ENCODE peak calls at places on chromosomes 2 and 18, in nine cellular contexts. One of them, this sample, is unnamed.

GRCh38 chr18:22378672-22379282 is 38.9 kb downstream of the CTAGE1 start:
- DNase-seq in T follicular helper cell: no peak
- DNase-seq in PC-3: peak; percentile 67
- DNase-seq in left ventricle myocardium inferior: no peak
- DNase-seq in ELF-1: peak; percentile 14
- DNase-seq in midbrain: no peak
- DNase-seq in dermis microvascular lymphatic vessel endothelial cell: peak; percentile 20
- DNase-seq in cardiac fibroblast: peak; percentile 51
- DNase-seq in activated naive CD4-positive, alpha-beta T cell treated with anti-CD3 and anti-CD28 coated beads for 36 hours: no peak
- DNase-seq in this sample: peak; percentile 41

GRCh38 chr2:10772201-10772867 is 40.3 kb downstream of the PDIA6 start:
- DNase-seq in T follicular helper cell: no peak
- DNase-seq in PC-3: no peak
- DNase-seq in left ventricle myocardium inferior: no peak
- DNase-seq in ELF-1: no peak
- DNase-seq in midbrain: no peak
- DNase-seq in dermis microvascular lymphatic vessel endothelial cell: no peak
- DNase-seq in cardiac fibroblast: no peak
- DNase-seq in activated naive CD4-positive, alpha-beta T cell treated with anti-CD3 and anti-CD28 coated beads for 36 hours: no peak
- DNase-seq in this sample: no peak

GRCh38 chr18:49177812-49178211 is 227.0 kb upstream of the SMAD7 start:
- DNase-seq in T follicular helper cell: no peak
- DNase-seq in PC-3: peak; percentile 48
- DNase-seq in left ventricle myocardium inferior: no peak
- DNase-seq in ELF-1: no peak
- DNase-seq in midbrain: no peak
- DNase-seq in dermis microvascular lymphatic vessel endothelial cell: no peak
- DNase-seq in cardiac fibroblast: peak; percentile 63
- DNase-seq in activated naive CD4-positive, alpha-beta T cell treated with anti-CD3 and anti-CD28 coated beads for 36 hours: no peak
- DNase-seq in this sample: no peak

GRCh38 chr2:32453242-32454062 is 96.6 kb downstream of the BIRC6 start:
- DNase-seq in T follicular helper cell: no peak
- DNase-seq in PC-3: no peak
- DNase-seq in left ventricle myocardium inferior: no peak
- DNase-seq in ELF-1: no peak
- DNase-seq in midbrain: no peak
- DNase-seq in dermis microvascular lymphatic vessel endothelial cell: no peak
- DNase-seq in cardiac fibroblast: no peak
- DNase-seq in activated naive CD4-positive, alpha-beta T cell treated with anti-CD3 and anti-CD28 coated beads for 36 hours: no peak
- DNase-seq in this sample: no peak

GRCh38 chr2:51028829-51029228 is 3.1 kb downstream of the NRXN1 start:
- DNase-seq in T follicular helper cell: no peak
- DNase-seq in PC-3: no peak
- DNase-seq in left ventricle myocardium inferior: no peak
- DNase-seq in ELF-1: no peak
- DNase-seq in midbrain: no peak
- DNase-seq in dermis microvascular lymphatic vessel endothelial cell: no peak
- DNase-seq in cardiac fibroblast: no peak
- DNase-seq in activated naive CD4-positive, alpha-beta T cell treated with anti-CD3 and anti-CD28 coated beads for 36 hours: no peak
- DNase-seq in this sample: no peak

GRCh38 chr2:167069855-167070254 is 181.6 kb downstream of the XIRP2 start:
- DNase-seq in T follicular helper cell: no peak
- DNase-seq in PC-3: no peak
- DNase-seq in left ventricle myocardium inferior: no peak
- DNase-seq in ELF-1: no peak
- DNase-seq in midbrain: no peak
- DNase-seq in dermis microvascular lymphatic vessel endothelial cell: no peak
- DNase-seq in cardiac fibroblast: peak; percentile 36
- DNase-seq in activated naive CD4-positive, alpha-beta T cell treated with anti-CD3 and anti-CD28 coated beads for 36 hours: no peak
- DNase-seq in this sample: no peak

GRCh38 chr2:56448403-56448998 is 264.7 kb downstream of the CCDC85A start:
- DNase-seq in T follicular helper cell: no peak
- DNase-seq in PC-3: peak; percentile 33
- DNase-seq in left ventricle myocardium inferior: no peak
- DNase-seq in ELF-1: no peak
- DNase-seq in midbrain: no peak
- DNase-seq in dermis microvascular lymphatic vessel endothelial cell: no peak
- DNase-seq in cardiac fibroblast: peak; percentile 18
- DNase-seq in activated naive CD4-positive, alpha-beta T cell treated with anti-CD3 and anti-CD28 coated beads for 36 hours: no peak
- DNase-seq in this sample: no peak

GRCh38 chr18:46452820-46453219 is 204.2 kb downstream of the LOXHD1 start:
- DNase-seq in T follicular helper cell: no peak
- DNase-seq in PC-3: peak; percentile 25
- DNase-seq in left ventricle myocardium inferior: no peak
- DNase-seq in ELF-1: no peak
- DNase-seq in midbrain: no peak
- DNase-seq in dermis microvascular lymphatic vessel endothelial cell: no peak
- DNase-seq in cardiac fibroblast: peak; percentile 7
- DNase-seq in activated naive CD4-positive, alpha-beta T cell treated with anti-CD3 and anti-CD28 coated beads for 36 hours: no peak
- DNase-seq in this sample: no peak

GRCh38 chr2:181656450-181657261 is at the start of gene CERKL:
- DNase-seq in T follicular helper cell: no peak
- DNase-seq in PC-3: peak; percentile 76
- DNase-seq in left ventricle myocardium inferior: peak; percentile 27
- DNase-seq in ELF-1: peak; percentile 66
- DNase-seq in midbrain: peak; percentile 11
- DNase-seq in dermis microvascular lymphatic vessel endothelial cell: no peak
- DNase-seq in cardiac fibroblast: peak; percentile 29
- DNase-seq in activated naive CD4-positive, alpha-beta T cell treated with anti-CD3 and anti-CD28 coated beads for 36 hours: peak; percentile 33
- DNase-seq in this sample: peak; percentile 90

GRCh38 chr18:56083889-56084288 is 495.9 kb upstream of the TCF4 start:
- DNase-seq in T follicular helper cell: no peak
- DNase-seq in PC-3: no peak
- DNase-seq in left ventricle myocardium inferior: no peak
- DNase-seq in ELF-1: no peak
- DNase-seq in midbrain: no peak
- DNase-seq in dermis microvascular lymphatic vessel endothelial cell: no peak
- DNase-seq in cardiac fibroblast: peak; percentile 9
- DNase-seq in activated naive CD4-positive, alpha-beta T cell treated with anti-CD3 and anti-CD28 coated beads for 36 hours: no peak
- DNase-seq in this sample: peak; percentile 40

GRCh38 chr2:122029945-122030344 is 274.5 kb downstream of the TSN start:
- DNase-seq in T follicular helper cell: no peak
- DNase-seq in PC-3: no peak
- DNase-seq in left ventricle myocardium inferior: no peak
- DNase-seq in ELF-1: no peak
- DNase-seq in midbrain: no peak
- DNase-seq in dermis microvascular lymphatic vessel endothelial cell: no peak
- DNase-seq in cardiac fibroblast: no peak
- DNase-seq in activated naive CD4-positive, alpha-beta T cell treated with anti-CD3 and anti-CD28 coated beads for 36 hours: no peak
- DNase-seq in this sample: no peak

GRCh38 chr18:47846431-47846830 is 84.0 kb downstream of the SMAD2 start:
- DNase-seq in T follicular helper cell: no peak
- DNase-seq in PC-3: no peak
- DNase-seq in left ventricle myocardium inferior: no peak
- DNase-seq in ELF-1: no peak
- DNase-seq in midbrain: no peak
- DNase-seq in dermis microvascular lymphatic vessel endothelial cell: no peak
- DNase-seq in cardiac fibroblast: no peak
- DNase-seq in activated naive CD4-positive, alpha-beta T cell treated with anti-CD3 and anti-CD28 coated beads for 36 hours: no peak
- DNase-seq in this sample: no peak

GRCh38 chr2:120228503-120228902 is 5.3 kb upstream of the TMEM185B start:
- DNase-seq in T follicular helper cell: no peak
- DNase-seq in PC-3: peak; percentile 57
- DNase-seq in left ventricle myocardium inferior: no peak
- DNase-seq in ELF-1: no peak
- DNase-seq in midbrain: no peak
- DNase-seq in dermis microvascular lymphatic vessel endothelial cell: no peak
- DNase-seq in cardiac fibroblast: no peak
- DNase-seq in activated naive CD4-positive, alpha-beta T cell treated with anti-CD3 and anti-CD28 coated beads for 36 hours: peak; percentile 35
- DNase-seq in this sample: no peak

GRCh38 chr2:64228126-64228678 is 84.0 kb upstream of the PELI1 start:
- DNase-seq in T follicular helper cell: peak; percentile 30
- DNase-seq in PC-3: peak; percentile 67
- DNase-seq in left ventricle myocardium inferior: peak; percentile 88
- DNase-seq in ELF-1: peak; percentile 97
- DNase-seq in midbrain: peak; percentile 93
- DNase-seq in dermis microvascular lymphatic vessel endothelial cell: peak; percentile 38
- DNase-seq in cardiac fibroblast: peak; percentile 64
- DNase-seq in activated naive CD4-positive, alpha-beta T cell treated with anti-CD3 and anti-CD28 coated beads for 36 hours: peak; percentile 76
- DNase-seq in this sample: peak; percentile 97

GRCh38 chr2:165281387-165281786 is 42.2 kb downstream of the SCN2A start:
- DNase-seq in T follicular helper cell: no peak
- DNase-seq in PC-3: no peak
- DNase-seq in left ventricle myocardium inferior: no peak
- DNase-seq in ELF-1: no peak
- DNase-seq in midbrain: no peak
- DNase-seq in dermis microvascular lymphatic vessel endothelial cell: no peak
- DNase-seq in cardiac fibroblast: peak; percentile 3
- DNase-seq in activated naive CD4-positive, alpha-beta T cell treated with anti-CD3 and anti-CD28 coated beads for 36 hours: no peak
- DNase-seq in this sample: no peak

GRCh38 chr2:54422072-54422581 is 34.0 kb upstream of the SPTBN1 start:
- DNase-seq in T follicular helper cell: no peak
- DNase-seq in PC-3: no peak
- DNase-seq in left ventricle myocardium inferior: no peak
- DNase-seq in ELF-1: no peak
- DNase-seq in midbrain: no peak
- DNase-seq in dermis microvascular lymphatic vessel endothelial cell: no peak
- DNase-seq in cardiac fibroblast: no peak
- DNase-seq in activated naive CD4-positive, alpha-beta T cell treated with anti-CD3 and anti-CD28 coated beads for 36 hours: peak; percentile 65
- DNase-seq in this sample: no peak

GRCh38 chr2:86441789-86442641 is 844 bp downstream of the KDM3A start:
- DNase-seq in T follicular helper cell: peak; percentile 68
- DNase-seq in PC-3: peak; percentile 43
- DNase-seq in left ventricle myocardium inferior: peak; percentile 62
- DNase-seq in ELF-1: peak; percentile 64
- DNase-seq in midbrain: peak; percentile 44
- DNase-seq in dermis microvascular lymphatic vessel endothelial cell: peak; percentile 36
- DNase-seq in cardiac fibroblast: peak; percentile 58
- DNase-seq in activated naive CD4-positive, alpha-beta T cell treated with anti-CD3 and anti-CD28 coated beads for 36 hours: peak; percentile 72
- DNase-seq in this sample: peak; percentile 46

GRCh38 chr18:51541230-51541629 is 343.7 kb upstream of the MEX3C start:
- DNase-seq in T follicular helper cell: no peak
- DNase-seq in PC-3: no peak
- DNase-seq in left ventricle myocardium inferior: no peak
- DNase-seq in ELF-1: no peak
- DNase-seq in midbrain: no peak
- DNase-seq in dermis microvascular lymphatic vessel endothelial cell: no peak
- DNase-seq in cardiac fibroblast: no peak
- DNase-seq in activated naive CD4-positive, alpha-beta T cell treated with anti-CD3 and anti-CD28 coated beads for 36 hours: no peak
- DNase-seq in this sample: no peak

GRCh38 chr2:217662984-217663602 is 339.7 kb downstream of the TNS1 start:
- DNase-seq in T follicular helper cell: no peak
- DNase-seq in PC-3: peak; percentile 43
- DNase-seq in left ventricle myocardium inferior: no peak
- DNase-seq in ELF-1: no peak
- DNase-seq in midbrain: no peak
- DNase-seq in dermis microvascular lymphatic vessel endothelial cell: no peak
- DNase-seq in cardiac fibroblast: peak; percentile 12
- DNase-seq in activated naive CD4-positive, alpha-beta T cell treated with anti-CD3 and anti-CD28 coated beads for 36 hours: no peak
- DNase-seq in this sample: no peak

GRCh38 chr18:54532222-54532621 is 58.8 kb upstream of the DYNAP start:
- DNase-seq in T follicular helper cell: no peak
- DNase-seq in PC-3: no peak
- DNase-seq in left ventricle myocardium inferior: no peak
- DNase-seq in ELF-1: peak; percentile 84
- DNase-seq in midbrain: no peak
- DNase-seq in dermis microvascular lymphatic vessel endothelial cell: no peak
- DNase-seq in cardiac fibroblast: no peak
- DNase-seq in activated naive CD4-positive, alpha-beta T cell treated with anti-CD3 and anti-CD28 coated beads for 36 hours: no peak
- DNase-seq in this sample: peak; percentile 61

GRCh38 chr2:139967665-139968064 is 1187.5 kb upstream of the NXPH2 start:
- DNase-seq in T follicular helper cell: no peak
- DNase-seq in PC-3: no peak
- DNase-seq in left ventricle myocardium inferior: no peak
- DNase-seq in ELF-1: no peak
- DNase-seq in midbrain: no peak
- DNase-seq in dermis microvascular lymphatic vessel endothelial cell: no peak
- DNase-seq in cardiac fibroblast: no peak
- DNase-seq in activated naive CD4-positive, alpha-beta T cell treated with anti-CD3 and anti-CD28 coated beads for 36 hours: no peak
- DNase-seq in this sample: no peak

GRCh38 chr18:70454705-70455322 is 166.0 kb downstream of the SOCS6 start:
- DNase-seq in T follicular helper cell: no peak
- DNase-seq in PC-3: peak; percentile 81
- DNase-seq in left ventricle myocardium inferior: no peak
- DNase-seq in ELF-1: peak; percentile 39
- DNase-seq in midbrain: peak; percentile 65
- DNase-seq in dermis microvascular lymphatic vessel endothelial cell: peak; percentile 52
- DNase-seq in cardiac fibroblast: peak; percentile 86
- DNase-seq in activated naive CD4-positive, alpha-beta T cell treated with anti-CD3 and anti-CD28 coated beads for 36 hours: peak; percentile 45
- DNase-seq in this sample: no peak

GRCh38 chr2:10129490-10129889 is 7.0 kb downstream of the RRM2 start:
- DNase-seq in T follicular helper cell: no peak
- DNase-seq in PC-3: no peak
- DNase-seq in left ventricle myocardium inferior: no peak
- DNase-seq in ELF-1: no peak
- DNase-seq in midbrain: no peak
- DNase-seq in dermis microvascular lymphatic vessel endothelial cell: no peak
- DNase-seq in cardiac fibroblast: no peak
- DNase-seq in activated naive CD4-positive, alpha-beta T cell treated with anti-CD3 and anti-CD28 coated beads for 36 hours: no peak
- DNase-seq in this sample: no peak